ENCODE peak calls at places on chromosomes 7 and 10, in nine cellular contexts. One of them, this sample, is unnamed. For H3K4me1, the result is how much of the 10 kb centered on the place peaks cover.

GRCh38 chr7:133568544-133568943 is 315.7 kb downstream of the EXOC4 start:
- DNase-seq in thyroid gland: no peak
- DNase-seq in upper lobe of right lung: no peak
- DNase-seq in cardiac muscle cell: no peak
- DNase-seq in heart left ventricle: no peak
- DNase-seq in OCI-LY7: no peak
- DNase-seq in endothelial cell of umbilical vein: no peak
- DNase-seq in A549: no peak
- DNase-seq in astrocyte: peak
- DNase-seq in this sample: no peak

GRCh38 chr10:3499120-3499519 is 285.9 kb downstream of the KLF6 start:
- DNase-seq in thyroid gland: no peak
- DNase-seq in upper lobe of right lung: no peak
- DNase-seq in cardiac muscle cell: no peak
- DNase-seq in heart left ventricle: no peak
- DNase-seq in OCI-LY7: no peak
- DNase-seq in endothelial cell of umbilical vein: no peak
- DNase-seq in A549: peak
- DNase-seq in astrocyte: peak
- DNase-seq in this sample: no peak

GRCh38 chr10:92690211-92691041 is 671 bp downstream of the HHEX start:
- DNase-seq in thyroid gland: peak
- DNase-seq in upper lobe of right lung: peak
- DNase-seq in cardiac muscle cell: peak
- DNase-seq in heart left ventricle: peak
- DNase-seq in OCI-LY7: no peak
- DNase-seq in endothelial cell of umbilical vein: peak
- DNase-seq in A549: peak
- DNase-seq in astrocyte: peak
- DNase-seq in this sample: peak

GRCh38 chr7:2980406-2981102 is 63.1 kb downstream of the CARD11 start:
- DNase-seq in thyroid gland: no peak
- DNase-seq in upper lobe of right lung: peak
- DNase-seq in cardiac muscle cell: no peak
- DNase-seq in heart left ventricle: no peak
- DNase-seq in OCI-LY7: peak
- DNase-seq in endothelial cell of umbilical vein: no peak
- DNase-seq in A549: no peak
- DNase-seq in astrocyte: no peak
- DNase-seq in this sample: peak

GRCh38 chr10:5977471-5978370 is at the start of gene IL15RA:
- DNase-seq in thyroid gland: peak
- DNase-seq in upper lobe of right lung: peak
- DNase-seq in cardiac muscle cell: peak
- DNase-seq in heart left ventricle: peak
- DNase-seq in OCI-LY7: peak
- DNase-seq in endothelial cell of umbilical vein: peak
- DNase-seq in A549: peak
- DNase-seq in astrocyte: peak
- DNase-seq in this sample: peak

GRCh38 chr7:1160665-1161010 is 642 bp upstream of the ZFAND2A start:
- DNase-seq in thyroid gland: no peak
- DNase-seq in upper lobe of right lung: no peak
- DNase-seq in cardiac muscle cell: no peak
- DNase-seq in heart left ventricle: peak
- DNase-seq in OCI-LY7: no peak
- DNase-seq in endothelial cell of umbilical vein: no peak
- DNase-seq in A549: peak
- DNase-seq in astrocyte: no peak
- DNase-seq in this sample: no peak

GRCh38 chr7:157399086-157399687 is 62.4 kb downstream of the DNAJB6 start:
- DNase-seq in thyroid gland: no peak
- DNase-seq in upper lobe of right lung: no peak
- DNase-seq in cardiac muscle cell: no peak
- DNase-seq in heart left ventricle: no peak
- DNase-seq in OCI-LY7: no peak
- DNase-seq in endothelial cell of umbilical vein: no peak
- DNase-seq in A549: no peak
- DNase-seq in astrocyte: no peak
- DNase-seq in this sample: peak

GRCh38 chr7:24715661-24716479 is 41.4 kb downstream of the GSDME start:
- DNase-seq in thyroid gland: peak
- DNase-seq in upper lobe of right lung: no peak
- DNase-seq in cardiac muscle cell: peak
- DNase-seq in heart left ventricle: no peak
- DNase-seq in OCI-LY7: peak
- DNase-seq in endothelial cell of umbilical vein: peak
- DNase-seq in A549: peak
- DNase-seq in astrocyte: peak
- DNase-seq in this sample: no peak

GRCh38 chr7:157013602-157014549 is 3.4 kb upstream of the MNX1 start:
- DNase-seq in thyroid gland: no peak
- DNase-seq in upper lobe of right lung: peak
- DNase-seq in cardiac muscle cell: no peak
- DNase-seq in heart left ventricle: no peak
- DNase-seq in OCI-LY7: no peak
- DNase-seq in endothelial cell of umbilical vein: no peak
- DNase-seq in A549: no peak
- DNase-seq in astrocyte: no peak
- DNase-seq in this sample: no peak

GRCh38 chr10:17051851-17052250 is 77.8 kb downstream of the CUBN start:
- DNase-seq in thyroid gland: no peak
- DNase-seq in upper lobe of right lung: no peak
- DNase-seq in cardiac muscle cell: no peak
- DNase-seq in heart left ventricle: no peak
- DNase-seq in OCI-LY7: no peak
- DNase-seq in endothelial cell of umbilical vein: no peak
- DNase-seq in A549: no peak
- DNase-seq in astrocyte: no peak
- DNase-seq in this sample: no peak

GRCh38 chr7:75048435-75049379 is 24.9 kb downstream of the RCC1L start:
- DNase-seq in thyroid gland: no peak
- DNase-seq in upper lobe of right lung: no peak
- DNase-seq in cardiac muscle cell: no peak
- DNase-seq in heart left ventricle: no peak
- DNase-seq in OCI-LY7: no peak
- DNase-seq in endothelial cell of umbilical vein: no peak
- DNase-seq in A549: no peak
- DNase-seq in astrocyte: peak
- DNase-seq in this sample: no peak

GRCh38 chr10:112389147-112389822 is 15.4 kb downstream of the ACSL5 start:
- DNase-seq in thyroid gland: peak
- DNase-seq in upper lobe of right lung: no peak
- DNase-seq in cardiac muscle cell: peak
- DNase-seq in heart left ventricle: no peak
- DNase-seq in OCI-LY7: peak
- DNase-seq in endothelial cell of umbilical vein: peak
- DNase-seq in A549: peak
- DNase-seq in astrocyte: peak
- DNase-seq in this sample: no peak

GRCh38 chr7:142445019-142445686 is 187.3 kb upstream of the PRSS58 start:
- DNase-seq in thyroid gland: no peak
- DNase-seq in upper lobe of right lung: no peak
- DNase-seq in cardiac muscle cell: peak
- DNase-seq in heart left ventricle: no peak
- DNase-seq in OCI-LY7: peak
- DNase-seq in endothelial cell of umbilical vein: no peak
- DNase-seq in A549: no peak
- DNase-seq in astrocyte: no peak
- DNase-seq in this sample: no peak

GRCh38 chr10:21238717-21239116 is 286.8 kb downstream of the SKIDA1 start:
- DNase-seq in thyroid gland: no peak
- DNase-seq in upper lobe of right lung: no peak
- DNase-seq in cardiac muscle cell: no peak
- DNase-seq in heart left ventricle: no peak
- DNase-seq in OCI-LY7: no peak
- DNase-seq in endothelial cell of umbilical vein: no peak
- DNase-seq in A549: peak
- DNase-seq in astrocyte: no peak
- DNase-seq in this sample: no peak

GRCh38 chr7:3404490-3404889 is 103.4 kb downstream of the SDK1 start:
- DNase-seq in thyroid gland: no peak
- DNase-seq in upper lobe of right lung: no peak
- DNase-seq in cardiac muscle cell: no peak
- DNase-seq in heart left ventricle: no peak
- DNase-seq in OCI-LY7: no peak
- DNase-seq in endothelial cell of umbilical vein: peak
- DNase-seq in A549: no peak
- DNase-seq in astrocyte: peak
- DNase-seq in this sample: no peak

GRCh38 chr10:86599041-86599440 is 55.3 kb upstream of the OPN4 start:
- DNase-seq in thyroid gland: no peak
- DNase-seq in upper lobe of right lung: no peak
- DNase-seq in cardiac muscle cell: no peak
- DNase-seq in heart left ventricle: no peak
- DNase-seq in OCI-LY7: no peak
- DNase-seq in endothelial cell of umbilical vein: no peak
- DNase-seq in A549: no peak
- DNase-seq in astrocyte: no peak
- DNase-seq in this sample: no peak

GRCh38 chr7:100693312-100694195 is 496 bp downstream of the GIGYF1 start:
- DNase-seq in thyroid gland: no peak
- DNase-seq in upper lobe of right lung: no peak
- DNase-seq in cardiac muscle cell: peak
- DNase-seq in heart left ventricle: no peak
- DNase-seq in OCI-LY7: peak
- DNase-seq in endothelial cell of umbilical vein: peak
- DNase-seq in A549: no peak
- DNase-seq in astrocyte: no peak
- DNase-seq in this sample: no peak

GRCh38 chr10:119479048-119479394 is 63.5 kb downstream of the RGS10 start:
- DNase-seq in thyroid gland: peak
- DNase-seq in upper lobe of right lung: no peak
- DNase-seq in cardiac muscle cell: no peak
- DNase-seq in heart left ventricle: no peak
- DNase-seq in OCI-LY7: peak
- DNase-seq in endothelial cell of umbilical vein: no peak
- DNase-seq in A549: no peak
- DNase-seq in astrocyte: no peak
- DNase-seq in this sample: no peak

DNA sequence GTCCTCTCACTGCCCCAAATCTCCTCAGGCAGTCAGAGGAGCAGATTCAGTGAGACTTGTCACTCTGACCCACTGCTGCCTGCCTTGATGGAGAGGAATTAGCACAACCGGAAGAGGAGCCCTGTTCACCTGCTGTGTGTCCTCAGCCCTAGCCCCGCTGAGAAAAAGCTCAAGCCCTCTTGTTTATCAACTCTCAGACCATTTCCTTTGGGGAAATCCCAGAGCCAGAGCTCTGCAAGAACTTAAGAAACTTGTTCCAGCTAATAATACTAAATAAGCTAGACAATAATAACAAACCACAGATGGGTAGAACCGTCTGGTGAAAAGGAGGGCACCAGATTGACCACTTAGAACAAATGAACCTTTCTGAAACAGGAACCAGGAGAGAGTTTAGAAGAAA is 37.7 kb upstream of the ITGB1 start:
- DNase-seq in thyroid gland: peak
- DNase-seq in upper lobe of right lung: no peak
- DNase-seq in cardiac muscle cell: no peak
- DNase-seq in heart left ventricle: no peak
- DNase-seq in OCI-LY7: peak
- DNase-seq in endothelial cell of umbilical vein: peak
- DNase-seq in A549: no peak
- DNase-seq in astrocyte: no peak
- DNase-seq in this sample: no peak
- TF ChIP-seq CTCF in thyroid gland: no peak
- TF ChIP-seq CTCF in upper lobe of right lung: no peak
- TF ChIP-seq CTCF in cardiac muscle cell: no peak
- TF ChIP-seq CTCF in heart left ventricle: no peak
- TF ChIP-seq CTCF in OCI-LY7: no peak
- TF ChIP-seq CTCF in endothelial cell of umbilical vein: no peak
- TF ChIP-seq CTCF in A549: no peak
- TF ChIP-seq CTCF in astrocyte: no peak
- TF ChIP-seq CTCF in this sample: no peak

GRCh38 chr10:27687326-27687725 is 58.3 kb downstream of the MKX start:
- DNase-seq in thyroid gland: no peak
- DNase-seq in upper lobe of right lung: no peak
- DNase-seq in cardiac muscle cell: no peak
- DNase-seq in heart left ventricle: no peak
- DNase-seq in OCI-LY7: no peak
- DNase-seq in endothelial cell of umbilical vein: peak
- DNase-seq in A549: no peak
- DNase-seq in astrocyte: no peak
- DNase-seq in this sample: no peak
- H3K4me3 ChIP-seq in thyroid gland: no peak
- H3K4me3 ChIP-seq in upper lobe of right lung: no peak
- H3K4me3 ChIP-seq in cardiac muscle cell: no peak
- H3K4me3 ChIP-seq in heart left ventricle: no peak
- H3K4me3 ChIP-seq in OCI-LY7: no peak
- H3K4me3 ChIP-seq in endothelial cell of umbilical vein: no peak
- H3K4me3 ChIP-seq in A549: no peak
- H3K4me3 ChIP-seq in astrocyte: no peak
- H3K4me3 ChIP-seq in this sample: no peak

GRCh38 chr7:134694299-134694698 is 47.6 kb downstream of the BPGM start:
- DNase-seq in thyroid gland: no peak
- DNase-seq in upper lobe of right lung: no peak
- DNase-seq in cardiac muscle cell: peak
- DNase-seq in heart left ventricle: no peak
- DNase-seq in OCI-LY7: no peak
- DNase-seq in endothelial cell of umbilical vein: no peak
- DNase-seq in A549: peak
- DNase-seq in astrocyte: no peak
- DNase-seq in this sample: no peak
- H3K4me1 ChIP-seq in thyroid gland: under half
- H3K4me1 ChIP-seq in upper lobe of right lung: under half
- H3K4me1 ChIP-seq in cardiac muscle cell: under half
- H3K4me1 ChIP-seq in heart left ventricle: under half
- H3K4me1 ChIP-seq in OCI-LY7: under half
- H3K4me1 ChIP-seq in endothelial cell of umbilical vein: under half
- H3K4me1 ChIP-seq in A549: under half
- H3K4me1 ChIP-seq in astrocyte: half or more
- H3K4me1 ChIP-seq in this sample: under half

GRCh38 chr10:60208676-60209269 is 180.9 kb downstream of the ANK3 start:
- DNase-seq in thyroid gland: no peak
- DNase-seq in upper lobe of right lung: no peak
- DNase-seq in cardiac muscle cell: peak
- DNase-seq in heart left ventricle: no peak
- DNase-seq in OCI-LY7: peak
- DNase-seq in endothelial cell of umbilical vein: peak
- DNase-seq in A549: peak
- DNase-seq in astrocyte: no peak
- DNase-seq in this sample: no peak
- TF ChIP-seq CTCF in thyroid gland: peak
- TF ChIP-seq CTCF in upper lobe of right lung: peak
- TF ChIP-seq CTCF in cardiac muscle cell: peak
- TF ChIP-seq CTCF in heart left ventricle: peak
- TF ChIP-seq CTCF in OCI-LY7: peak
- TF ChIP-seq CTCF in endothelial cell of umbilical vein: peak
- TF ChIP-seq CTCF in A549: peak
- TF ChIP-seq CTCF in astrocyte: peak
- TF ChIP-seq CTCF in this sample: peak

GRCh38 chr10:122551450-122551849 is 9.1 kb upstream of the DMBT1 start:
- DNase-seq in thyroid gland: peak
- DNase-seq in upper lobe of right lung: no peak
- DNase-seq in cardiac muscle cell: peak
- DNase-seq in heart left ventricle: peak
- DNase-seq in OCI-LY7: no peak
- DNase-seq in endothelial cell of umbilical vein: no peak
- DNase-seq in A549: no peak
- DNase-seq in astrocyte: no peak
- DNase-seq in this sample: no peak
- H3K4me3 ChIP-seq in thyroid gland: no peak
- H3K4me3 ChIP-seq in upper lobe of right lung: no peak
- H3K4me3 ChIP-seq in cardiac muscle cell: no peak
- H3K4me3 ChIP-seq in heart left ventricle: no peak
- H3K4me3 ChIP-seq in OCI-LY7: no peak
- H3K4me3 ChIP-seq in endothelial cell of umbilical vein: no peak
- H3K4me3 ChIP-seq in A549: no peak
- H3K4me3 ChIP-seq in astrocyte: no peak
- H3K4me3 ChIP-seq in this sample: no peak

GRCh38 chr10:34812771-34813170 is 2.3 kb downstream of the PARD3 start:
- DNase-seq in thyroid gland: no peak
- DNase-seq in upper lobe of right lung: no peak
- DNase-seq in cardiac muscle cell: no peak
- DNase-seq in heart left ventricle: no peak
- DNase-seq in OCI-LY7: no peak
- DNase-seq in endothelial cell of umbilical vein: no peak
- DNase-seq in A549: no peak
- DNase-seq in astrocyte: no peak
- DNase-seq in this sample: no peak
- H3K4me1 ChIP-seq in thyroid gland: under half
- H3K4me1 ChIP-seq in upper lobe of right lung: under half
- H3K4me1 ChIP-seq in cardiac muscle cell: under half
- H3K4me1 ChIP-seq in heart left ventricle: under half
- H3K4me1 ChIP-seq in OCI-LY7: under half
- H3K4me1 ChIP-seq in endothelial cell of umbilical vein: under half
- H3K4me1 ChIP-seq in A549: half or more
- H3K4me1 ChIP-seq in astrocyte: under half
- H3K4me1 ChIP-seq in this sample: under half

This sample was measured in tibial artery.